ENCODE peak calls at places on chromosomes 1 and 21, in seven cellular contexts. N is A549, T is heart left ventricle, G is HCT116, W is stomach, E is transverse colon, D is Peyer's patch. R is an unnamed sample.

GRCh38 chr1:168483531-168483930 is 60.3 kb downstream of the XCL2 start:
- DNase-seq in N (no peak), T (no peak), G (no peak), W (no peak), E (no peak), D (no peak), R (no peak)

GRCh38 chr1:152906023-152906565 is 2.3 kb upstream of the IVL start:
- DNase-seq in N (peak; percentile 48), T (no peak), G (peak; percentile 16), W (no peak), E (no peak), D (no peak), R (no peak)

GRCh38 chr1:5751833-5752714 is 240.2 kb downstream of the NPHP4 start:
- DNase-seq in N (no peak), T (no peak), G (no peak), W (no peak), E (no peak), D (no peak), R (peak; percentile 35)

GRCh38 chr1:70043806-70044205 is 161.6 kb downstream of the LRRC40 start:
- DNase-seq in N (peak; percentile 0), T (no peak), G (no peak), W (no peak), E (no peak), D (no peak), R (no peak)

GRCh38 chr1:208203127-208203847 is 40.9 kb downstream of the PLXNA2 start:
- DNase-seq in N (peak; percentile 91), T (peak; percentile 61), G (no peak), W (peak; percentile 81), E (peak; percentile 79), D (peak; percentile 62), R (no peak)

GRCh38 chr1:245059806-245060424 is 94.9 kb upstream of the KIF26B start:
- DNase-seq in N (no peak), T (no peak), G (no peak), W (no peak), E (no peak), D (no peak), R (no peak)

GRCh38 chr1:24699628-24700027 is 45.6 kb upstream of the CLIC4 start:
- DNase-seq in N (no peak), T (no peak), G (no peak), W (no peak), E (no peak), D (no peak), R (no peak)

GRCh38 chr1:37477198-37477931 is 3.0 kb downstream of the ZC3H12A start:
- DNase-seq in N (peak; percentile 47), T (peak; percentile 39), G (no peak), W (peak; percentile 87), E (peak; percentile 87), D (peak; percentile 87), R (no peak)

GRCh38 chr1:205249651-205250050 is 21.9 kb downstream of the TMCC2 start:
- DNase-seq in N (no peak), T (no peak), G (no peak), W (no peak), E (no peak), D (no peak), R (no peak)

GRCh38 chr1:30778156-30778978 is 20.8 kb upstream of the LAPTM5 start:
- DNase-seq in N (peak; percentile 44), T (no peak), G (no peak), W (peak; percentile 44), E (no peak), D (no peak), R (no peak)

DNA sequence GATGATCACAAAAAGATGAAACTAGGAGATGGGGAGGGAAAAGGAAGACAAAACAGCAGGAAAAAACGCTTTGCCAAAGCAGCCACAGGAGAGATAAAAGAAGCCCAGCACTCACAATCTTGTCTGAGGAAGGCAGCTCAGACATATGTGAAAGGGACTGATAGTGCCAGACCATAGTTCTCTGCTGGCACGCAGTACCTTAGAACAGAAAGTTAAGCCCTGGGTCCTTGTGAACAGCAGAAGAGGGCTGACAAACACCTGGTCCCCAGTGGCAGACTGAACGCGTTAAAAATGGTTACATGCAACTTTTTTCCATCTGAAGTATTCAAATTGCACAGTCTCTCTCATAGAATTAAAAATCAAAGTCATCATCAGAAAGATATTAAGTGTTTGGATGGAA is 433.2 kb upstream of the ADAMTS5 start:
- DNase-seq in N (no peak), T (no peak), G (no peak), W (no peak), E (no peak), D (no peak), R (no peak)
- TF ChIP-seq POLR2A in N (no peak), T (no peak), G (no peak), W (no peak), E (no peak), D (no peak), R (no peak)

GRCh38 chr1:8889103-8889846 is 10.8 kb upstream of the ENO1 start:
- DNase-seq in N (peak; percentile 44), T (no peak), G (no peak), W (no peak), E (no peak), D (no peak), R (no peak)
- H3K27ac ChIP-seq in N (peak overlapping the region; percentile 95), T (peak overlapping the region; percentile 57), G (peak overlapping the region; percentile 82), W (no peak overlapping the region), E (peak overlapping the region; percentile 54), D (no peak overlapping the region), R (peak overlapping the region; percentile 84)

GRCh38 chr1:201284636-201285035 is 1.3 kb downstream of the PKP1 start:
- DNase-seq in N (no peak), T (no peak), G (no peak), W (no peak), E (no peak), D (no peak), R (peak; percentile 29)

GRCh38 chr1:201283836-201284553 is 689 bp downstream of the PKP1 start:
- DNase-seq in N (no peak), T (no peak), G (no peak), W (no peak), E (no peak), D (no peak), R (peak; percentile 54)

GRCh38 chr1:201281573-201281972 is 1.7 kb upstream of the PKP1 start:
- DNase-seq in N (no peak), T (no peak), G (no peak), W (peak; percentile 40), E (no peak), D (no peak), R (peak; percentile 19)

GRCh38 chr1:201282216-201282615 is 1.1 kb upstream of the PKP1 start:
- DNase-seq in N (no peak), T (no peak), G (no peak), W (no peak), E (no peak), D (no peak), R (peak; percentile 12)

DNA sequence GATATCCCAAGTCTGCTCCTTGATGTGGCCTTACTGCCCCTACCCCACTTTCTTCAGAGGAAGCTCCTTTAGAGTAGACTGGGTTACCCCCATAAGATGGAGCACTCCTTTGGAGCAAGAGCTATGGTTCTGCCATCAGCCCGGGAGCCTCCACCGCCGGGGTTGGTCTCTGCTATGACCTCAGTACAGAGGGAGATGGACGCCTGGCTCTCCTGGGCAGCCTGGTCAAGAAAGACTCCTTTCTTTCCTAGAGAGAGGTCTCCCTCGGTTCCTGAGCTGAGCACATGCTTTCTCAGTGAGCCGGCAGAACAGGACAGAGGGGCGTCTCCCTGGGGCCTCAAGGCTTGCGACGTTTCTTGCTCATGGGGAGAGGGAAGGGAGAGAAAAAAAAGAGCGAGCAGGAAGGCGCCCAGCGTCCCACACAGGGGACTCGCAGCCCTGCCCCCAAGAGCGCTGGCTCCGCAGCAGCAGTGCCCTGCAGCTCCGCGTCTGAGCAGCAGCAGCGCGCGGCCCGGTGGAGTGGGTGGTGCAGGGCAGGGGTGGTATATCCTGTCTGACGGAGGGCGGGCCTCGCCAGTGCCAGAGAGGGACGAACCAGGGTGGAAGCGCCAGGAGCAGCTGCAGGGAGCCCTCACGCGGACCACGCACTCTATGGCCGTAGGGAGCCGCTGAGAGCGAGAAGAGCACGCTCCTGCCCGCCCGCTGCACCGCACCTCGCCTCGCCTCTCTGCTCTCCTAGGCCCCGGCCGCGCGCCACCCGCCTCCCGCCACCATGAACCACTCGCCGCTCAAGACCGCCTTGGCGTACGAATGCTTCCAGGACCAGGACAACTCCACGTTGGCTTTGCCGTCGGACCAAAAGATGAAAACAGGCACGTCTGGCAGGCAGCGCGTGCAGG is at the start of gene PKP1:
- DNase-seq in N (no peak), T (no peak), G (no peak), W (peak; percentile 49), E (peak; percentile 51), D (peak; percentile 68), R (peak; percentile 58)
- TF ChIP-seq POLR2A in N (no peak), T (no peak), G (no peak), W (no peak), E (no peak), D (no peak), R (no peak)

GRCh38 chr1:222420621-222421020 is 127.3 kb downstream of the HHIPL2 start:
- DNase-seq in N (no peak), T (no peak), G (no peak), W (no peak), E (no peak), D (no peak), R (no peak)
- H3K27ac ChIP-seq in N (no peak overlapping the region), T (no peak overlapping the region), G (no peak overlapping the region), W (no peak overlapping the region), E (no peak overlapping the region), D (no peak overlapping the region), R (no peak overlapping the region)

DNA sequence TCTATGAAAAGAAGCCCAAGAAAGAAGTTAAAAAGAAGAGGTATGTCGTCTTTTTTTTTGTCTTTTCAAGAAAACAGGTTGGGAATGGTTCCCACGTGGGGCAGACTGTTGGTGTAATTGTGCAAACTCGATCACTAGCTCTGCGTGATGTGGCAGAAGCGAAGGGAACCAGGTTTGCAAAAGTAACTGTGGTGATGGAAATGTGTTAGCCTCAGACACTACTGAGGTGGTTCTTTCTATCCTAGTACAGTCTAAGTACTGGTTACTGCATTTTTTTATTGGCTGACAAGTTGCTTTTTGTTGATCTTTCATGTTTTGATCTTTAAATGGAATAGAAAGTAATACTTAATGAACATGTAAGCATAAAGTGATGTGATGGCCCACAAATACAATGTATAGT is 8.8 kb downstream of the RPL5 start:
- DNase-seq in N (no peak), T (no peak), G (no peak), W (no peak), E (no peak), D (no peak), R (no peak)
- TF ChIP-seq POLR2A in N (no peak), T (no peak), G (no peak), W (no peak), E (no peak), D (no peak), R (no peak)

DNA sequence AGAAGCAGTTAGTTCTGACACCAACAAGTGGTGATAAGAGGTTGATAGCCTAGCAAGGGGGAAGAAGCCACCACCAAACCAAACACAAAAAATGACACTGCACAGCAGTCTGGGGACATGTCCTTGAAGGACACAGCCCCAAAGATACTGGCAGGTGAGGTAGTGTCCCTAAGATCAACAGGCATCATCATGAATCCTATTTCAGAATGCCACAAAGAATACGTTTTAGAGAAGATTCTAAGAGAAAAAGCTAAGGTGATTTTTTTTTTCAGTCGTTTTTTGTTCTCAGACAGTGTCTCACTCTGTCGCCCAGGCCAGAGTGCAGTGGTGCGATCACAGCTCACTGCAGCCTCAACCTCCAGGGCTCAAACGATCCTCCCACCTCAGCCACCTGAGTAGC is 19.6 kb downstream of the MTHFR start:
- DNase-seq in N (no peak), T (no peak), G (no peak), W (no peak), E (no peak), D (no peak), R (no peak)
- H3K27ac ChIP-seq in N (no peak overlapping the region), T (peak overlapping the region; percentile 93), G (no peak overlapping the region), W (peak overlapping the region; percentile 97), E (peak overlapping the region; percentile 92), D (no peak overlapping the region), R (no peak overlapping the region)

R was measured in sigmoid colon.